ENCODE peak calls at places on chromosomes 1 and 21, in seven cellular contexts. R, I, Y, W, A, D and U are unnamed samples. For H3K27me3, the result is how much of the 10 kb centered on the place peaks cover.

GRCh38 chr1:222582099-222582774 is 7.5 kb downstream of the TAF1A start:
- DNase-seq in R (no peak), I (peak), Y (peak), W (no peak), A (peak), D (no peak), U (no peak)

GRCh38 chr21:45950740-45951515 is 30.6 kb upstream of the COL6A1 start:
- DNase-seq in R (no peak), I (peak), Y (peak), W (peak), A (peak), D (peak), U (peak)

GRCh38 chr1:202281316-202282016 is 60.3 kb downstream of the UBE2T start:
- DNase-seq in R (no peak), I (peak), Y (peak), W (peak), A (peak), D (no peak), U (peak)

GRCh38 chr1:43008425-43009108 is 49.9 kb upstream of the SLC2A1 start:
- DNase-seq in R (no peak), I (no peak), Y (no peak), W (no peak), A (no peak), D (peak), U (no peak)

GRCh38 chr1:185291647-185292046 is 25.4 kb downstream of the IVNS1ABP start:
- DNase-seq in R (no peak), I (no peak), Y (no peak), W (no peak), A (no peak), D (no peak), U (no peak)

GRCh38 chr1:209755926-209756607 is at the start of gene TRAF3IP3:
- DNase-seq in R (peak), I (no peak), Y (no peak), W (no peak), A (no peak), D (no peak), U (no peak)

GRCh38 chr1:202106340-202107284 is 16.1 kb upstream of the GPR37L1 start:
- DNase-seq in R (no peak), I (no peak), Y (no peak), W (no peak), A (no peak), D (peak), U (no peak)

GRCh38 chr1:31781138-31782065 is 17.3 kb upstream of the ADGRB2 start:
- DNase-seq in R (no peak), I (no peak), Y (peak), W (no peak), A (peak), D (no peak), U (no peak)

GRCh38 chr1:87084247-87084836 is 169.9 kb downstream of the HS2ST1 start:
- DNase-seq in R (no peak), I (peak), Y (peak), W (peak), A (peak), D (peak), U (no peak)

GRCh38 chr1:235366286-235366685 is 941 bp upstream of the TBCE start:
- DNase-seq in R (no peak), I (no peak), Y (no peak), W (no peak), A (no peak), D (no peak), U (no peak)

GRCh38 chr1:174967845-174968705 is 31.7 kb upstream of the CACYBP start:
- DNase-seq in R (no peak), I (no peak), Y (no peak), W (no peak), A (no peak), D (peak), U (no peak)

GRCh38 chr1:185672719-185673360 is 61.4 kb upstream of the HMCN1 start:
- DNase-seq in R (no peak), I (no peak), Y (no peak), W (no peak), A (no peak), D (no peak), U (no peak)

GRCh38 chr1:179251675-179252074 is 22.2 kb upstream of the ABL2 start:
- DNase-seq in R (no peak), I (peak), Y (peak), W (peak), A (peak), D (peak), U (peak)

GRCh38 chr1:201137579-201138310 is 10.8 kb upstream of the ASCL5 start:
- DNase-seq in R (no peak), I (peak), Y (peak), W (peak), A (peak), D (peak), U (peak)

GRCh38 chr1:201538618-201539551 is at the start of gene NAV1:
- DNase-seq in R (no peak), I (peak), Y (peak), W (peak), A (peak), D (peak), U (no peak)

GRCh38 chr1:96987186-96987703 is 265.7 kb downstream of the PTBP2 start:
- DNase-seq in R (no peak), I (peak), Y (no peak), W (no peak), A (peak), D (no peak), U (no peak)

GRCh38 chr1:234500269-234500668 is 21.3 kb upstream of the TARBP1 start:
- DNase-seq in R (no peak), I (no peak), Y (no peak), W (peak), A (no peak), D (no peak), U (no peak)

GRCh38 chr1:224525411-224526040 is 90.6 kb upstream of the CNIH3 start:
- DNase-seq in R (no peak), I (peak), Y (peak), W (no peak), A (no peak), D (no peak), U (peak)

GRCh38 chr1:186680031-186681012 is at the start of gene PTGS2:
- DNase-seq in R (no peak), I (peak), Y (peak), W (peak), A (peak), D (peak), U (peak)

GRCh38 chr1:116902027-116902426 is 7.7 kb upstream of the PTGFRN start:
- DNase-seq in R (no peak), I (no peak), Y (no peak), W (no peak), A (no peak), D (no peak), U (no peak)

GRCh38 chr1:16617778-16618580 is 4.6 kb upstream of the NBPF1 start:
- DNase-seq in R (no peak), I (no peak), Y (no peak), W (no peak), A (no peak), D (no peak), U (no peak)

GRCh38 chr1:222697858-222698257 is 14.4 kb downstream of the AIDA start:
- DNase-seq in R (no peak), I (peak), Y (peak), W (peak), A (peak), D (no peak), U (no peak)

GRCh38 chr1:22089787-22090186 is 37.3 kb downstream of the CDC42 start:
- DNase-seq in R (no peak), I (no peak), Y (no peak), W (no peak), A (no peak), D (no peak), U (no peak)

GRCh38 chr1:242225770-242226573 is 227.1 kb upstream of the MAP1LC3C start:
- DNase-seq in R (no peak), I (no peak), Y (peak), W (no peak), A (no peak), D (no peak), U (peak)

GRCh38 chr1:216462061-216462775 is 39.0 kb upstream of the USH2A start:
- DNase-seq in R (no peak), I (peak), Y (peak), W (peak), A (peak), D (no peak), U (no peak)

GRCh38 chr21:43726686-43727570 is 8.0 kb downstream of the PDXK start:
- DNase-seq in R (no peak), I (no peak), Y (no peak), W (no peak), A (no peak), D (no peak), U (no peak)

GRCh38 chr1:92736395-92736794 is 48.5 kb downstream of the EVI5 start:
- DNase-seq in R (no peak), I (peak), Y (no peak), W (no peak), A (peak), D (peak), U (no peak)

GRCh38 chr21:31136891-31137290 is 98.6 kb upstream of the KRTAP19-8 start:
- DNase-seq in R (no peak), I (peak), Y (peak), W (no peak), A (peak), D (peak), U (peak)

GRCh38 chr1:205484985-205485967 is 19.2 kb upstream of the CDK18 start:
- DNase-seq in R (peak), I (peak), Y (peak), W (peak), A (peak), D (peak), U (peak)

GRCh38 chr1:59692591-59692990 is 122.2 kb upstream of the HOOK1 start:
- DNase-seq in R (no peak), I (peak), Y (peak), W (peak), A (peak), D (peak), U (peak)

GRCh38 chr1:205375816-205376545 is 19.3 kb upstream of the KLHDC8A start:
- DNase-seq in R (no peak), I (peak), Y (peak), W (peak), A (peak), D (peak), U (peak)

GRCh38 chr1:92953491-92953890 is 7.8 kb downstream of the DIPK1A start:
- DNase-seq in R (no peak), I (no peak), Y (no peak), W (no peak), A (no peak), D (no peak), U (no peak)

GRCh38 chr21:27290020-27290419 is 323.1 kb upstream of the ADAMTS5 start:
- DNase-seq in R (no peak), I (no peak), Y (no peak), W (peak), A (no peak), D (no peak), U (no peak)

GRCh38 chr1:53992085-53992874 is 25.7 kb downstream of the LDLRAD1 start:
- DNase-seq in R (no peak), I (no peak), Y (no peak), W (no peak), A (no peak), D (peak), U (no peak)

DNA sequence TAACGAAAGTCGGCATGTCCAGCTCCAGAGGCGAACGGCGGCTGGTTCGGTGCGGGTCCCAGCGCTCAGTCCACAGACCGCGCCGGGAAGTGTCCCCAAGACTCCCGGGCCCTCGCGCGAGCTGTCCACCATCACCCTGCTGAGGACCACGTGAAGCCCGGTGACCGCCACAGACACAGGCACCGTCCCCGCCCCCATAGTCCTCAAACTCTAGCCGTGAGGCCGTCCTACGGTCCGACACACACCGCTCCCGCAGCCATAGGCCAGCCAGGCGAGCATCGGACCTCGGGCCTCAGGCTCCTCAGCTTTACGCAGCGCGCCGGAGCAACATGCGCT is 535 bp downstream of the SETD4 start:
- DNase-seq in R (peak), I (no peak), Y (no peak), W (no peak), A (no peak), D (peak), U (peak)
- H3K27me3 ChIP-seq in R (under half), I (under half), Y (under half), W (under half), A (under half), D (under half), U (under half)

GRCh38 chr21:42527489-42528158 is 14.0 kb downstream of the SLC37A1 start:
- DNase-seq in R (peak), I (no peak), Y (no peak), W (no peak), A (no peak), D (no peak), U (no peak)
- H3K4me3 ChIP-seq in R (peak), I (no peak), Y (no peak), W (no peak), A (no peak), D (no peak), U (no peak)

DNA sequence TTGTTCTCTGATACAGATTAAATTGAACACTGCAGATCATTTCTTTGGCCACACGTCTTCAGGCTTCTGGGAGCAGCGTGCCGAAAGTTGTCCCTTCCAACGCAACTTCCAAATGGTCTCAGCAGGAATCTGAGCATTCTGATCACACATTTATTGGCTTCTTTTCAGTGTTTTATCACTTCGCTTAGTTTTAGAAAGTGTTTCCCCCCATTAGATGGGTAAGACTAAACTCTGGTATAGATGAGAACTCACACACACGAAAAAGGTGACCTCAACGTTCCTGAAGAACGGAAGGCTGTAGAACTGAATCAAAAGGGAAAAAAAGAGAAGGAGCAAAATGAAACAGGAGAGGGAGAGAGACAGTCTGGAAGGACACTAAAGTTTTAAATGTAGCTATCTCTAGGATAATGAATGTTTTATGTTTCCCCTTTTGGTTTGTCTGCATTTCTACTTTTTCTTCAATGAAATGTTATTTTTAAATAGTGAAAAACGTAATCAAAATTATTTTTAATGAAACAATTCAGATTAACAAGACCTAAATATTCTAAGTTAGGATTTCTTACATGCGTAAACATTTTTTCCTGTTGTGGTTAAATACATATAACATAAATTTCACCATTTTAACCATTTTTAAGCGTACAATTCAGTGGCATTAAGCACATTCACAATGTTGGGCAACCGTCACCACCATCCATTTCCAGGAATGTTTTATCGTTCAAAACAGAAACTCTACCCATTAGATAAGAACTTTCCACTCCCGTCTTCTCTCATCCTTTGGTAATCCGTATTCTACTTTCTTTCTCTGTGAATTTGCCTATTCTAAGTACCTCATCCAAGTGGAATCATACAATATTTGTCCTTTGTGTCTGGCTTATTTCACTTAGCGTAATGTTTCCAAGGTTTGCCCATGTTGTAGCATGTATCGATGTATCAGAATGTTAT is 336.3 kb downstream of the RRAGC start:
- DNase-seq in R (no peak), I (no peak), Y (no peak), W (no peak), A (no peak), D (no peak), U (no peak)
- H3K27me3 ChIP-seq in R (under half), I (under half), Y (under half), W (under half), A (under half), D (under half), U (under half)

DNA sequence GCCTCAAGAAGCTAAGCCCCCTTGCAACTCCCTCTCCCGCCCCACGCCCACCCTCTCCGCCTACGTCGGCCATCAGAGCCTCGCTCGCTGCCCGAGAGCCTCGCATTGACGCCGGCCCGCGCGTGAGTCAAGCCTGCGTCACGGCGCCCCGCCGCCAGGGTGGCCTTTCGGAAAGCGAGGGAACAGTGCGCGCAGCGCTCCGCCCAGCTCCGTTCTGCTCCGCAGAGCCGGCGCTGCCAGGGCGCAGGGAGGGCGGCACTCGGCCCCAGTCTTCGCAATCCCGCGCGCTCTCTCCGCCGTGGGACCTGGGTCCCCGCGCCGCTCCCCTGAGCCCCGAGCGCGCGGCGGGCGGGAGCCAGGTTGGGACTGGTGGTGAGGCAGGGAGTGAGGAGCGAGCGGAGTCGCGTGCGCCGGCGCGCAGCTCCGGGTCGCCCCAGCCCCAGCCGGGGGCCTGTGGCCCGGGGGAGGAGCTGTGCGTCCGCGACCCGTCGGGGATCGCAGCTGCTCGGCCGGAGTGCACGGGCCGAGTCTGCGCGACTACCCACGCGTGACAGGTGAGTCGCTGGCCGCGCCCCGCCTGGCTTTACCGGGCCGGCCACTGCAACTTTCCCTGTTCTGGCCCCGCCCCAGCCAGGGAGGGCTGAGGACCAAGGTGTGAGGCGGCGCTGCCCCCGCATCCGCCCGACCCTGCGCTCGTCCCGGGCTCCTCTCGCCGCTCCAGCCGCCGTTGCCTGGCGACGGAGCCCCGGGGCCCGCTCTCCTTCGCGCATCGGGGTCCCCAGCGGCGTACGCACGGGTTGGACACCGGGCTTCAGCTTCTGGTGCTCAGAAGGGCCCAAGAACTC is at the start of gene SLC6A17:
- DNase-seq in R (no peak), I (peak), Y (peak), W (peak), A (peak), D (peak), U (peak)
- H3K4me3 ChIP-seq in R (no peak), I (peak), Y (no peak), W (peak), A (peak), D (no peak), U (peak)

GRCh38 chr1:237040823-237041222 is 1.2 kb upstream of the RYR2 start:
- DNase-seq in R (no peak), I (no peak), Y (no peak), W (no peak), A (no peak), D (no peak), U (no peak)
- H3K27me3 ChIP-seq in R (under half), I (under half), Y (under half), W (under half), A (under half), D (half or more), U (under half)

GRCh38 chr1:156494309-156494895 is 6.2 kb downstream of the MEF2D start:
- DNase-seq in R (no peak), I (no peak), Y (no peak), W (no peak), A (no peak), D (no peak), U (no peak)
- H3K4me3 ChIP-seq in R (no peak), I (no peak), Y (no peak), W (no peak), A (no peak), D (no peak), U (no peak)

GRCh38 chr1:208314431-208314830 is 70.2 kb upstream of the PLXNA2 start:
- DNase-seq in R (no peak), I (no peak), Y (no peak), W (no peak), A (no peak), D (no peak), U (no peak)
- H3K27me3 ChIP-seq in R (under half), I (under half), Y (under half), W (under half), A (under half), D (under half), U (under half)

GRCh38 chr21:38810034-38810825 is 4.5 kb downstream of the ETS2 start:
- DNase-seq in R (no peak), I (no peak), Y (no peak), W (no peak), A (no peak), D (no peak), U (no peak)
- H3K4me3 ChIP-seq in R (no peak), I (no peak), Y (peak), W (no peak), A (no peak), D (no peak), U (no peak)

DNA sequence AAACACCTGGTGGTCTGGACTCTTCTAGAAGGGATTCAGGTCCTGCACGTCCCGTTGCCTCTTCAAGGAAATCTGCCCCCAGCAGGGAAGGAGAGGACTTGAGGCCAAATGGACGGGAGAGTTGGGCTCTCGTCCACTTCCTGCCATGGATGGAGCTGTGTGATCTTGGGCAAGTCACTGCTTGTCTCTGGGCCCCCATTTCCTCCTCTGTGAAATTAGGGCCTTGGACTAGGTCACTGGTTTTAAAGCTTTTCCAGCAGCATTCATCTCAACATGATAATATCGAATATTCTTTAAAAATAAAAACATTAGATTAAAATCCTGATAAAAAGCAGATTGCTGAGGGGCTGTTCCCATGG is 26.9 kb downstream of the LHX4 start:
- DNase-seq in R (no peak), I (no peak), Y (no peak), W (no peak), A (no peak), D (no peak), U (no peak)
- H3K27me3 ChIP-seq in R (under half), I (under half), Y (under half), W (half or more), A (under half), D (under half), U (under half)